ENCODE peak calls at places on chromosomes 13 and 19, in ten cellular contexts. Y, X, P, R, U, F, L, E, V and H are unnamed samples.

GRCh38 chr13:91154954-91155353 is 192.5 kb upstream of the MIR17HG start:
- DNase-seq in E (no peak), P (no peak), Y (no peak), V (no peak), L (no peak), U (no peak), F (no peak), R (no peak), X (no peak), H (no peak)

GRCh38 chr13:34076943-34077703 is 259.2 kb downstream of the RFC3 start:
- DNase-seq in L (no peak), P (no peak), U (no peak), Y (no peak), F (no peak), E (peak), R (peak), X (peak), V (peak), H (peak)

GRCh38 chr13:24167666-24168391 is 7.3 kb downstream of the SPATA13 start:
- DNase-seq in Y (no peak), X (no peak), P (no peak), F (no peak), U (no peak), L (no peak), V (no peak), E (no peak), R (no peak), H (peak)

GRCh38 chr13:100493418-100493817 is 95.2 kb downstream of the GGACT start:
- DNase-seq in X (peak), P (no peak), U (no peak), L (no peak), F (no peak), E (no peak), Y (no peak), V (no peak), R (peak), H (no peak)

GRCh38 chr19:48878219-48879024 is 6.2 kb downstream of the PPP1R15A start:
- DNase-seq in E (peak), L (peak), Y (no peak), P (peak), R (peak), X (no peak), U (no peak), V (no peak), F (no peak), H (peak)

GRCh38 chr19:18097993-18098890 is 664 bp downstream of the MAST3 start:
- DNase-seq in E (no peak), U (no peak), X (no peak), V (no peak), Y (no peak), P (no peak), F (no peak), R (no peak), L (no peak), H (no peak)

GRCh38 chr19:5003781-5004180 is 34.9 kb downstream of the KDM4B start:
- DNase-seq in Y (no peak), U (no peak), P (no peak), L (no peak), R (no peak), E (no peak), F (no peak), X (no peak), V (no peak), H (peak)

GRCh38 chr13:77386046-77386445 is 59.2 kb upstream of the MYCBP2 start:
- DNase-seq in V (no peak), F (no peak), L (no peak), U (no peak), X (no peak), R (peak), Y (no peak), P (no peak), E (no peak), H (peak)

GRCh38 chr13:48954086-48954485 is 21.6 kb upstream of the FNDC3A start:
- DNase-seq in F (no peak), P (no peak), E (no peak), L (no peak), V (peak), X (no peak), Y (no peak), R (peak), U (no peak), H (peak)

GRCh38 chr19:18850560-18851375 is 19.0 kb downstream of the UPF1 start:
- DNase-seq in V (no peak), P (no peak), X (no peak), L (no peak), Y (no peak), F (no peak), U (no peak), R (no peak), E (no peak), H (no peak)

GRCh38 chr13:95447766-95448165 is 104.8 kb upstream of the CLDN10 start:
- DNase-seq in L (no peak), V (no peak), P (no peak), R (no peak), U (no peak), X (no peak), E (no peak), Y (peak), F (no peak), H (no peak)

GRCh38 chr13:25018729-25019115 is 77.2 kb upstream of the PABPC3 start:
- DNase-seq in P (no peak), E (no peak), Y (peak), V (no peak), X (no peak), U (no peak), L (no peak), F (no peak), R (no peak), H (no peak)

GRCh38 chr19:46297700-46298476 is 1.0 kb downstream of the HIF3A start:
- DNase-seq in L (peak), X (no peak), V (peak), E (peak), Y (no peak), F (peak), R (peak), P (peak), U (no peak), H (no peak)

GRCh38 chr19:6228523-6229215 is 51.1 kb downstream of the MLLT1 start:
- DNase-seq in U (no peak), F (no peak), R (no peak), E (no peak), L (no peak), Y (no peak), V (peak), X (no peak), P (no peak), H (peak)

GRCh38 chr13:25291691-25292090 is 4.4 kb upstream of the MTMR6 start:
- DNase-seq in V (no peak), P (no peak), L (no peak), R (no peak), Y (peak), E (no peak), X (no peak), F (no peak), U (no peak), H (no peak)

GRCh38 chr19:2291185-2291751 is 9.3 kb upstream of the PEAK3 start:
- DNase-seq in R (no peak), X (no peak), F (no peak), U (no peak), L (no peak), P (no peak), Y (peak), E (no peak), V (no peak), H (no peak)

GRCh38 chr19:15419413-15420025 is 731 bp upstream of the AKAP8L start:
- DNase-seq in U (no peak), X (no peak), L (no peak), R (no peak), Y (no peak), E (no peak), F (no peak), P (no peak), V (no peak), H (peak)

GRCh38 chr13:41643502-41643901 is 186.2 kb downstream of the RGCC start:
- DNase-seq in P (no peak), X (no peak), U (no peak), V (peak), Y (no peak), F (no peak), E (no peak), R (no peak), L (no peak), H (no peak)

GRCh38 chr19:17757125-17757524 is 5.8 kb downstream of the FCHO1 start:
- DNase-seq in R (peak), E (peak), V (peak), X (no peak), Y (no peak), P (no peak), L (no peak), F (peak), U (no peak), H (peak)

DNA sequence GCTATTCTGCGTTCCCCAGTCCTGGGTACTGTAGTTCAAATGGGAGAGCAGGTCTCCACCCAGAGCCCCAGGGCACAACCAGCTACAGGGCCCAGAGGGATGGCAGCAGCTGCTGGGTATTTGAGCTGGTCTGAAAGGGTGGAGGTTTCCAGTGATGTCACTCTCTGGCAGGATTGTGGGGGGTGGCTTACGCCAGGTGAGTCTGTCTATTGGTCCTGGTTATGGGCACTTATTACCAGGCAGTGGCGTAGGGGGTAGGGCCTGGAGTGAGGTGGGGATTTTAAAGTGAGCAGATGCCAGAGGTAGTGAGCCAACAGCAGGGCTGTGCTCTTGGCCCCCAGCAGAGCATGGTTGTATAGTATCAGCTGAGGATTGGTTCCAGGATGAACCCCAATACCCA is 6.2 kb downstream of the RPS19 start:
- DNase-seq in R (no peak), Y (no peak), E (no peak), P (no peak), F (no peak), V (no peak), X (no peak), U (no peak), L (no peak), H (no peak)
- H3K4me3 ChIP-seq in R (no peak), Y (no peak), E (no peak), P (no peak), F (no peak), V (no peak), X (no peak), U (no peak), L (no peak), H (no peak)

GRCh38 chr19:40376286-40376862 is 13.6 kb downstream of the HIPK4 start:
- DNase-seq in Y (no peak), F (no peak), V (no peak), E (no peak), P (no peak), X (no peak), U (no peak), R (no peak), L (no peak), H (no peak)
- TF ChIP-seq CTCF in Y (no peak), F (no peak), V (no peak), E (no peak), P (no peak), X (no peak), U (no peak), R (no peak), L (no peak), H (no peak)

DNA sequence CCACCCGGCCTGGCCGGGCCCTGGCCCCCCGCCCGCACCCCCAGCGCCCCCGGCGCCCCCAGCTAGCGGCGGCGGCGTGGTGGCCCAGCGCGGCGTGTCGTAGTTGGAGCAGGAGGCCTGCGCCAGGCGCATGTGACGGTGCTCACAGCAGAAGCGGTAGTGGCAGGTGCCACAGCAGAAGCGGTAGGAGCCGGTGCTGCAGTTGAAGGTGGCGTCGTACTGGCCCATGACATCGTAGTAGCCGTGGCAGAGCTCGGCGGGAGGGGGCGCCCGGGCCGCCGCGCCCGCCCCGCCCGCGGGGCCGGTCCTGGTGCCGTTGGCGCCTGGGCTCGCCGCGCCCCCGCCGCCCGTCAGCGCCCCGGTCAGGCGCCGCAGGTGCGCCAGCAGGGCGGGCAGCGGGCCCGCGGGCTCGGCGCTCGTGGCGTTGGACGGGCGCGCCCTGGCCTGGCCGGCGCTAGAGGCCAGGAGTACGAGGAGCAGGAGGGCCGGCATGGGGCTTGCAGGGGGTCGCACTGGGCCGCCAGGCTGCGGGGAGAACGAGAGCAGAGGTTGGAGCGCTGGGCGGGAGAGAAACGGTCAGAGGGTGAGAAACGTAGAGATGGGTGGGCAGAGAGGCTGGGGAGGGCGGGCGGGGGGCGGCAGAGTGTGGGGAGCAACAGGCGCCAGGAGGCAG is 592 bp downstream of the SHISA7 start:
- DNase-seq in L (no peak), F (no peak), Y (peak), P (no peak), U (no peak), R (no peak), X (no peak), E (no peak), V (no peak), H (no peak)
- H3K4me3 ChIP-seq in L (no peak), F (no peak), Y (peak), P (no peak), U (peak), R (no peak), X (no peak), E (no peak), V (no peak), H (no peak)

DNA sequence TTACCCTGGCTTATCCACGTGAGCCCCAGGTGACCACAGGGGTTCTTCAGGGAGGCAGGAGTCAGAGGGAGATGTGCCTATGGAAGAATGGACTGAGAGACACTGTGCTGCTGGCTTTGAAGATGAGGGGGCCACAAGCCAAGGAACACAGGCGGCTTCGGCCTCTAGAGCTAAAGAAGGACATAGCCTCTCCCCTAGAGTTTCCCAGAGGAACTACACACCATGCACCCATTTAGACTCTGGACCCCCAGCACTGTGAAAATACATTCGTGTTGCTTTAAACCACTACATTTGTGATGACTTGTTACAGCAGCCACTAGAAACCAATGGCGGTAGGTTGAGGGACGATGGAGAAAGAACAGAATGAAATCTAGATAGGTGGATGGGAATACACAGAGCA is 13.7 kb upstream of the ATF5 start:
- DNase-seq in R (no peak), L (no peak), V (no peak), P (no peak), X (no peak), E (no peak), Y (no peak), U (no peak), F (no peak), H (no peak)
- TF ChIP-seq CTCF in R (peak), L (no peak), V (no peak), P (no peak), X (no peak), E (no peak), Y (no peak), U (no peak), F (no peak), H (peak)

DNA sequence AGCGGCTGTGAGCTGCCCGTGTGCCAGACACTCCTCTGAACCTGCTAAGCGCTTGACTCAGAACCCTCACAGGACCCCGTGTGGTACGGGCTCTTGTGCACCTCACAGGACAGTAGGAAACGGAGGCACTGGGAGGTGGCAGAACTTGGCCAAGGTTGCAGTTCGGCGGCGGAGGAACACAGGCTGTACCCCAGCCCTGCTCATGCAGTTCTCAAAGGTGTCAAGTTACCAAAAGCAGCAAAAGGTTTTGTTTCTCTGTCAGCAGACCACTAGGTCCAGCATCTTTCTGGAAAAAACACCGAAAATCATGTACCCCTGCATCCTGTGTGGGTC is 21.6 kb downstream of the CFAP97D2 start:
- DNase-seq in F (no peak), R (peak), Y (no peak), X (no peak), V (peak), L (no peak), P (no peak), E (no peak), U (no peak), H (no peak)
- H3K4me3 ChIP-seq in F (no peak), R (no peak), Y (no peak), X (no peak), V (no peak), L (no peak), P (no peak), E (no peak), U (no peak), H (no peak)

DNA sequence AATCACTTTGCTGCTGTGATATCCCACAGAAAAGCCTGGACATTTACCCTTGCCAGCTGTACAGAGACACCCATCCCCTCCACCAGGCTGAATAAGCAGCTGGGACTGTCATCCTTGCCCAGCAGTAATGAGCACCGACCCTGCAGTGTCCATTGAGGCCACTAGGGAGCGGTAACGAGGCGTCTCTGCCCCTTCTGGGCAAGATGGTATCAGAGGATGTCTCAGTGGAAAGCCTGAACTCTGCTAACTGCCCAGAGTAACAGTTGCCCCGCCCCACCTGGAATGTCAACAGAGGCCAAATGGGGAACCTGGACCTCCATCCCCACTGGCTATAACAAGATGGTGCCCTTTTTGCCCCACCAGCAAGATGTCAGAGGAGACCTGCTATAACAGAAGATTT is 22.8 kb upstream of the CEACAM20 start:
- DNase-seq in P (peak), V (no peak), R (peak), U (no peak), F (no peak), E (peak), L (no peak), X (no peak), Y (peak), H (peak)
- TF ChIP-seq CTCF in P (no peak), V (peak), R (peak), U (no peak), F (no peak), E (peak), L (no peak), X (peak), Y (peak), H (peak)